ENCODE peak calls at places on chromosomes 4 and X, in six cellular contexts. K is GM12878, W is K562, S is fibroblast of lung, R is tibial nerve, P is A549. J is an unnamed sample.

GRCh38 chrX:119758682-119759332 is 419 bp downstream of the SOWAHD start:
- DNase-seq in K (no peak), W (peak; percentile 29), S (no peak), R (no peak), P (no peak), J (no peak)

GRCh38 chr4:15333692-15334633 is 93.9 kb upstream of the C1QTNF7 start:
- DNase-seq in K (peak; percentile 32), W (no peak), S (no peak), R (no peak), P (no peak), J (no peak)

GRCh38 chr4:88352062-88352461 is 26.6 kb upstream of the HERC6 start:
- DNase-seq in K (no peak), W (no peak), S (peak; percentile 30), R (no peak), P (peak; percentile 2), J (no peak)

GRCh38 chr4:85084371-85085170 is 118.1 kb upstream of the WDFY3 start:
- DNase-seq in K (no peak), W (peak; percentile 69), S (peak; percentile 83), R (peak; percentile 90), P (peak; percentile 71), J (no peak)

GRCh38 chrX:41689711-41690110 is 938 bp downstream of the GPR34 start:
- DNase-seq in K (no peak), W (no peak), S (no peak), R (no peak), P (no peak), J (no peak)

GRCh38 chr4:185726931-185727330 is 85.1 kb downstream of the SORBS2 start:
- DNase-seq in K (no peak), W (no peak), S (peak; percentile 22), R (no peak), P (no peak), J (no peak)

GRCh38 chr4:52751349-52751911 is at the start of gene ERVMER34-1:
- DNase-seq in K (no peak), W (peak; percentile 13), S (peak; percentile 14), R (peak; percentile 14), P (peak; percentile 56), J (no peak)

GRCh38 chr4:78691971-78692814 is 84.0 kb upstream of the BMP2K start:
- DNase-seq in K (no peak), W (peak; percentile 98), S (no peak), R (no peak), P (no peak), J (no peak)

GRCh38 chr4:5366421-5366820 is 315.1 kb downstream of the STK32B start:
- DNase-seq in K (no peak), W (no peak), S (no peak), R (no peak), P (peak; percentile 93), J (no peak)

GRCh38 chr4:132218406-132218805 is 930.7 kb upstream of the PCDH10 start:
- DNase-seq in K (no peak), W (no peak), S (no peak), R (no peak), P (no peak), J (no peak)

GRCh38 chrX:41348551-41348950 is 14.6 kb downstream of the DDX3X start:
- DNase-seq in K (no peak), W (no peak), S (no peak), R (no peak), P (no peak), J (no peak)

GRCh38 chr4:39841894-39842293 is 135.8 kb downstream of the PDS5A start:
- DNase-seq in K (no peak), W (no peak), S (no peak), R (no peak), P (no peak), J (no peak)

GRCh38 chr4:81565137-81565870 is 93.6 kb upstream of the RASGEF1B start:
- DNase-seq in K (no peak), W (peak; percentile 3), S (peak; percentile 37), R (peak; percentile 68), P (no peak), J (peak; percentile 92)

GRCh38 chrX:78687586-78687985 is 28.5 kb upstream of the RTL3 start:
- DNase-seq in K (peak; percentile 64), W (no peak), S (no peak), R (no peak), P (no peak), J (no peak)

GRCh38 chr4:11801466-11802446 is 373.1 kb upstream of the HS3ST1 start:
- DNase-seq in K (no peak), W (no peak), S (peak; percentile 1), R (no peak), P (peak; percentile 0), J (no peak)

GRCh38 chr4:76987153-76987562 is 37.6 kb downstream of the SEPTIN11 start:
- DNase-seq in K (no peak), W (no peak), S (peak; percentile 99), R (no peak), P (no peak), J (no peak)

DNA sequence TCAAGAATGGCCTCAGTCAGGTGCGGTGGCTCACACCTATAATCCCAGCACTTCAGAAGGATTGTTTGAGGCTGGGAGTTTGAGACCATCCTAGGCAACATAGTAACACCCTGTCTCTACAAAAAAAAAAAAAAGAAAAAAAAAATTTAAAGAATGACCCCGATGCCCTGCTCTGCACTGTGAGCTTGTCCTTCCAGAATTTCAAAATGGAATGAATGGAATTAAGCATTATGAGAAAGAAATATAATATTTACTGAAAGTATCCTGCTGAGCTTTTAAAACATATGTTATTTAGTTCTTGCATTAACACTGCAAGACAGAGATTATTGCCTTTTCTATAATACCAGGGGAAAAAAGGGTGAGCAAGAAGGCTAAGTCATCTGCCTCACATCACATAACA is 42.0 kb upstream of the GAB1 start:
- DNase-seq in K (no peak), W (no peak), S (peak; percentile 29), R (no peak), P (no peak), J (no peak)
- H3K4me1 ChIP-seq in K (no peaks in the 10 kb centered on the region), W (no peaks in the 10 kb centered on the region), S (peaks cover 6% of the 10 kb centered on the region), R (no peaks in the 10 kb centered on the region), P (no peaks in the 10 kb centered on the region), J (peaks cover 19% of the 10 kb centered on the region)

DNA sequence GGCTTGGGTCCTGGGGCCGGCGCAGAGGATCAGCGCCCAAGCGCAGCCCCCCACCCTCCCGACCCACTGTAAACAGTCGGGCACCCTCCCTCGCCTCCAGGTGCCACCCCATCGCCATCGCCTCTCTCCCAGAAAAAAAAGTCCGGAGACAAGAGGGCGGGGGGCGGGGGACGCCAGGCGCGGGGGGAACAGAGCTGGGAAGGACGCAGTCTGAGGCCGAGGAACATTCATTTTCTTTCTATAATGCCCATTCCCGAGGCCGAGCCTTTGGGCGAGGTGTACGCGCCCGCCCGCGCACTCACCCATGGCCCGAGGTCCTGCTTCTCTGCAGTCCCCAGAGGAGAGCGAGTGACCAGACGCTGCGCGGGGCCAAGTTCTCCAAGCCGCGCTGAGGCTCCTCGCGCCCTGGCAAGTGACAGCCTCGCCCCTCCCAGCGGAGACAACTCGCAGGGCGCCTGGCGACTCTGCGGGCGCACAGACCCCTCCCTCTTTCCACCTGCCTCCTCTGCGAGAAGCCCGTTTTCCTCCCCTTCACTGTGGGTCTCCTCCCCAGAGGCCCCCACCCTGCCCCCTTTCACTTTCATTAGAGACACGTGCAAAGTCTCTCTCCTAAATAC is 63.5 kb upstream of the WDR17 start:
- DNase-seq in K (no peak), W (no peak), S (peak; percentile 7), R (no peak), P (peak; percentile 17), J (no peak)
- H3K4me3 ChIP-seq in K (peak overlapping the region; percentile 63), W (no peak overlapping the region), S (peak overlapping the region; percentile 88), R (peak overlapping the region; percentile 50), P (peak overlapping the region; percentile 58), J (peak overlapping the region; percentile 49)

GRCh38 chrX:154383359-154384283 is 4.5 kb downstream of the EMD start:
- DNase-seq in K (no peak), W (no peak), S (no peak), R (no peak), P (no peak), J (no peak)

GRCh38 chrX:154380787-154381186 is 1.7 kb downstream of the EMD start:
- DNase-seq in K (no peak), W (no peak), S (no peak), R (no peak), P (no peak), J (no peak)

GRCh38 chrX:154382483-154383069 is 3.5 kb downstream of the EMD start:
- DNase-seq in K (no peak), W (no peak), S (no peak), R (no peak), P (no peak), J (no peak)

GRCh38 chrX:154381271-154381670 is 2.2 kb downstream of the EMD start:
- DNase-seq in K (no peak), W (no peak), S (no peak), R (no peak), P (no peak), J (no peak)

DNA sequence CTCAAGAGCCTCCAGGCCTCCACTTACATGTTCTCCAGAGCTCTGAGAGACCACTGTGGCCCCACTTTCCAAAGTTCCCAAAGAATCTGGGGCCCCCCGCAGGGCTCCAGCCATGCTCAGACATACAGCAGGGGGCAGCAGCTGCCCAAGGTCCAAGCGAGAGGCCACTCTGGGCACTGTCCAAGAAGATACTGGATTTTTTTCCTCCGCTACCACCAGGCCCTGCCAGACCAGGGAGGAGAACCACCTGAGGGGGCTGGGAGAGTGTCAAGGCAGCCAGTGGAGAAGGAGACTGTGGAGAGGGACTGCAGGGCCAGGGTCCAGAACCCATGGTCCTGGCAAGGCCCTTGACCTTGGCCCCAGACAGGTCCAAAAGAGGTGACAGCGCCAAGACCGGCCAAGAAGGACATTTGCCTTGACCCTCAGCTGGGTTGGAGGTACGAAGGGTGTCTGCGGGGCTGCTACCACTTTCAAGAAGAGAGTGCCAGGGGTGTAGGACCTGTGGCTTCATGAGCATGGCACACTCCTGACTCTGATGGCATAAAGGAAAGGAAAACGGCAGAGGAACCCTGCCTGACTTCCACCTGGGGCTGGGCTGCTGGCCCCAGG is 5.3 kb downstream of the EMD start:
- DNase-seq in K (no peak), W (peak; percentile 45), S (no peak), R (no peak), P (no peak), J (no peak)
- TF ChIP-seq CTCF in K (no peak), W (peak; percentile 55), S (peak; percentile 50), R (no peak), P (peak; percentile 11), J (no peak)

DNA sequence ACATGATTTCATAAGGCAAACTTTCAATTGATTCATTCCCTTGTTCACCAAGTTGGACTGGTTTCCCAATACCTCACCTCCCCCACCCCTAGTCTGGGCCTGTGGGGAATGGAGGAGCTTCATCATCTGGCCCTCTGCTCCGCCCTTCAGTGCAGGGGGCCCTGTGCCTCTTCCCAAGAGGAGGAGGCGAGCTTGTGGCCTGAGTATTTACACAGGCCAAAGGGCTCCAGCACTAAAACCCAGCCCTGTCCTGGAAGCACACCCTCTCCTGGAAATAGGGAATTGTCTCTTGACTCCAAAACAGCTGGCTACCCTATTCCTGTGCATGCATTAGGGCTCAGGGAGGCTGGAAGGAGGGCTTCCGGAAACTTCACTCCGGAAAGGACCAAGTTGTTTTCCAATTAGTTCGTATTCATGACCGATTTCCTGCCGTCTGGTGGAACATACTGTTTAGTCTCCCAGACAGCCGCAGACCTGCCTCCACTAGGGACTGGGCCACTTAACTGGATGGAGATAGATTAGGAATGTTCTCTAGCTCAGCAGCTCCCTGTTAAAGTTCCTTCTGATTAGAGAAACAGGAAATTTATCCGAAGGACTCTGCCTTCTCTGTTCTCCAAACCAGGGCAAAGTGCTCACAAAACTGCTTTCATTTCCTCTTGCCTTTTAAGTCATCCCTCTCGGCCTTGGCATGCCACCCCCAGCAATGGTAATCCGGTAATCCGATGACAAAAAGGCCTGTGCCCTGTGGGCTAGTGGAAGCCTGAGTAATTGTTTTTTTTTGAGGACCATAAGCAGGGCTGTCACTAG is 5.8 kb downstream of the SRPX2 start:
- DNase-seq in K (no peak), W (no peak), S (peak; percentile 96), R (peak; percentile 79), P (peak; percentile 41), J (peak; percentile 83)
- H3K4me1 ChIP-seq in K (no peaks in the 10 kb centered on the region), W (no peaks in the 10 kb centered on the region), S (peaks cover 28% of the 10 kb centered on the region), R (no peaks in the 10 kb centered on the region), P (peaks cover 46% of the 10 kb centered on the region), J (peaks cover 3% of the 10 kb centered on the region)